ENCODE peak calls at places on chromosomes 7 and 10, in six cellular contexts. T, Q, H, V, S and D are unnamed samples.

GRCh38 chr10:114310346-114310745 is 71.3 kb downstream of the VWA2 start:
- DNase-seq in T (no peak), Q (no peak), H (no peak), V (no peak), S (no peak), D (no peak)

GRCh38 chr7:10940748-10941358 is 32.8 kb upstream of the PHF14 start:
- DNase-seq in T (no peak), Q (no peak), H (no peak), V (no peak), S (no peak), D (peak; percentile 25)

GRCh38 chr7:73427902-73428696 is 5.5 kb upstream of the FZD9 start:
- DNase-seq in T (no peak), Q (no peak), H (no peak), V (no peak), S (no peak), D (no peak)

GRCh38 chr7:121132940-121133339 is 144.4 kb downstream of the CPED1 start:
- DNase-seq in T (no peak), Q (no peak), H (no peak), V (no peak), S (no peak), D (no peak)

GRCh38 chr10:15719062-15719898 is 442 bp downstream of the ITGA8 start:
- DNase-seq in T (no peak), Q (peak; percentile 20), H (no peak), V (no peak), S (no peak), D (peak; percentile 12)

GRCh38 chr10:106535304-106535964 is 629.1 kb downstream of the SORCS1 start:
- DNase-seq in T (no peak), Q (no peak), H (no peak), V (no peak), S (peak; percentile 5), D (no peak)

GRCh38 chr10:92404592-92404991 is 113.6 kb downstream of the MARCHF5 start:
- DNase-seq in T (no peak), Q (no peak), H (no peak), V (no peak), S (no peak), D (no peak)

GRCh38 chr7:27148031-27148775 is 629 bp upstream of the HOXA6 start:
- DNase-seq in T (no peak), Q (peak; percentile 76), H (peak; percentile 86), V (no peak), S (no peak), D (no peak)

GRCh38 chr10:43407148-43407575 is 1.8 kb downstream of the HNRNPF start:
- DNase-seq in T (peak; percentile 68), Q (peak; percentile 46), H (peak; percentile 80), V (peak; percentile 36), S (peak; percentile 31), D (peak; percentile 73)

GRCh38 chr10:43408331-43408709 is 666 bp downstream of the HNRNPF start:
- DNase-seq in T (no peak), Q (peak; percentile 38), H (no peak), V (no peak), S (no peak), D (no peak)

GRCh38 chr10:43410345-43410744 is 1.4 kb upstream of the HNRNPF start:
- DNase-seq in T (no peak), Q (no peak), H (no peak), V (no peak), S (no peak), D (no peak)

GRCh38 chr10:43408710-43409384 is at the start of gene HNRNPF:
- DNase-seq in T (peak; percentile 97), Q (peak; percentile 97), H (peak; percentile 97), V (peak; percentile 93), S (peak; percentile 97), D (peak; percentile 97)

GRCh38 chr10:43407576-43408330 is 1.2 kb downstream of the HNRNPF start:
- DNase-seq in T (peak; percentile 94), Q (peak; percentile 83), H (peak; percentile 94), V (peak; percentile 89), S (peak; percentile 94), D (peak; percentile 92)
- TF ChIP-seq POLR2A in T (no peak), Q (peak; percentile 68), H (peak; percentile 67), V (peak; percentile 94), S (peak; percentile 70), D (peak; percentile 90)

GRCh38 chr10:12181065-12181775 is 14.5 kb downstream of the NUDT5 start:
- DNase-seq in T (no peak), Q (no peak), H (no peak), V (no peak), S (no peak), D (no peak)
- TF ChIP-seq POLR2A in T (no peak), Q (no peak), H (no peak), V (no peak), S (no peak), D (no peak)

DNA sequence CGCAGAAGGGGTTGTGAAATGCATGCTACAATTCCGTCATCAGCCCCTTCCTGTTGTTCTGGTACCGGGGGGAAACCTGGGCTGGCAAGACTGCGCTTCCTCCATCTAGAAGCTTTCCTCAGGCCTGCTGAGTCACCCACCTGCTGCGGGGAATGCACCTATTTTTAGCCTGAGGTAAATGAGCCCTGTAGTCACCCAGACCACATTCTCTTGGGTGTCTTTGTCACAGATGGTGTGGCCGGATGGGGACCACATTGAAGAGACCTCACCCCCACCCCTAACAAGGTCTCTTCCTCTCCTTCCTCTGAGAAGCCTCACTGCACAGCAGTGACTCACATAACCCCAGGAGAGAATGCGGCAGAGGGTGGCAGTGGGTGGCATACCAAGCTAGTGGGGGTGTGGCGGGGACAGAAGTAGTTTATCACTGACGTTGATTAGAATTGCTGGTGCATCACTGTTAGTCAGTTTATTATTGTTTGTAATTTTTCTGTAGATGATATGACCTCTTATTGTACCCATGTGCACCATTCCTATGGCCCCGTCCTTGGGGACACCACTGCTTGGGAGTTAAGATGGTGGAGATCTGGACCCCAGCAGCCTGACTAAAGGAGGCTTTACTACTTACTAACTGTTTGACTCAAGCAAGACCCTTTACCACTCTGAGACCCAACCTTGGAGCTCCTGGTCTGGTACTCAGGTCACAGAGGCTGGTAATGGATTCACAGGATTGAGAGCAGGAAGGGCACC is 83.0 kb upstream of the DUSP5 start:
- DNase-seq in T (no peak), Q (no peak), H (no peak), V (no peak), S (peak; percentile 92), D (no peak)
- TF ChIP-seq POLR2A in T (no peak), Q (no peak), H (no peak), V (no peak), S (no peak), D (no peak)

DNA sequence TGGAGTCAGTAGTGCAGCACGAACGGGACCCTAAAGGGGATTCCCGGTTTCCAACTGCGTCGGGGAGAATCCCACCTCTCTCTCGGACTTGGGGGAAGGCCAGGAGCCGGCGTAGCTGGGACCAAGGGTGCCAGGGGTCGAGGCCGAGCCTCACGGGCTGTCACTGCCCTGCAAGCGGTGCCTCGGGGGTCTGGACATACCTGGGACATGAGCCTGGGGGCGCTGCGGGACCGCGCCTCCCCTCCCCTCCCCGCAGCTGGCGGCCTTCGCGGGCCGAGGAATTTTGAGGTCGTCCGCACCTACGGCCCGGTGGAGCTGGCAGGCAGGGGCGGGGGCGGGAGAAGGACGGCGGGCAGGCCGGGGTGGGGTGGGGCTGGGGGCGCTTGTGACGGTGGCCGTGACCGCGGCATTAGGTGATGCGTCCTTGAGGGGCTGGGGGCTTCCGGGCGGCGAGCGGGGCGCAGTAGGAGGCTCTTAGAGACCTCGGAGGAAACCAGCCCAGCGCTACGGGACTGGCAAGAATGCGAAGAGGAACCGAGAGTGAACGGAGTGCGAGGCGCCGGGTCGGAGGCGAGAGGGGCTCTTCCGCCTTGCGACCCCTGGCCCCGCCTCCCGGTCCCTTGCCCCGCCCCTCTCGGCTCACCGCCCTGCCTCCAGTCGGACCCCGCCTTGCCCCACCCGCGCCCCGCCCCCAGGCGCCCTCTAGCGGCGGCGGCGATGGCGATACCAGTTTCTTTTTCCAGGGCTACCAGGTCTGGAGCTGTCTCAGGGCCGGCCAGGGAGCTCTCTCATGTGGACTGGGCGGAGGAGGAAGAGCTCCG is 48.3 kb downstream of the NPVF start:
- DNase-seq in T (peak; percentile 91), Q (peak; percentile 83), H (peak; percentile 96), V (peak; percentile 66), S (peak; percentile 85), D (peak; percentile 90)
- TF ChIP-seq POLR2A in T (no peak), Q (no peak), H (peak; percentile 24), V (no peak), S (peak; percentile 81), D (no peak)

GRCh38 chr7:90211391-90212148 is at the start of gene STEAP2:
- DNase-seq in T (peak; percentile 95), Q (peak; percentile 94), H (peak; percentile 93), V (peak; percentile 85), S (peak; percentile 94), D (peak; percentile 20)
- TF ChIP-seq POLR2A in T (no peak), Q (peak; percentile 65), H (peak; percentile 77), V (no peak), S (peak; percentile 65), D (no peak)

DNA sequence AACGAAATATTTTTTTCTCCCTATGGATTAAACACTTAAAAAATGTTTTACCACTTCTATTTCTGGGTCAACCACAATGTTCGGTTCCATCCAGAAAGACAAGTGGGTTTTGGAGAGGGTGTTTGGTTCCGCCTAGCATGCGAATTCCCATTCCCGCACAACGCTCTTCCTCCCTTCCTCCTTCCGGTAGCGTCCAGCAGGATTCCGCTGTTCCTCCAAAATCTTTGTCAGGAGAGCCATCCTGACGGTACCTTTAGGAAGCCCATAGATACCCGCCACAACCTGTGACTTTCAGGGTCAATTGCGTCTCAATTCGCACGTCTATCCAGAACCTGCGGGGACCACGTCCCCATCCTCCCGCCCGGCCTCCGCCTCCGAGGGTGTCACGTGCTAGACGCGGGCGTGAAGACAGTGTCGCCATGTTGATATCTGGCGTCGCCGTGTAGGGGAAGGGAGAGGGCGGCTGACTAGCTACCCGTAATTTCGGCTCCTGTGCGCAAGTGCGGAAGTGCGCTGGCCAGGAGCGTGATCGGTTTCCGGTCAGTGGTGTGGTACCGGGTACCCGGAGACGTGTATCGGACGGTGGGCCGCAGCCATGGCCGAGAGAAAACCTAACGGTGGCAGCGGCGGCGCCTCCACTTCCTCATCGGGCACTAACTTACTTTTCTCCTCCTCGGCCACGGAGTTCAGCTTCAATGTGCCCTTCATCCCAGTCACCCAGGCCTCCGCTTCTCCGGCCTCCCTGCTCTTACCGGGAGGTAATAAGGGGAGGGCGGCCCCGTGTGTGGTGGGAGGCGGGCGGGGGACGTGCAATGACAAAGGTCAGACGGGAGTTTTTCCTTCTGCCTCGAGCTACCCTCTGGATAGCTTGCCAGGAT is at the start of gene SEC23IP:
- DNase-seq in T (peak; percentile 98), Q (peak; percentile 97), H (peak; percentile 95), V (peak; percentile 97), S (peak; percentile 98), D (peak; percentile 96)
- TF ChIP-seq POLR2A in T (no peak), Q (peak; percentile 95), H (peak; percentile 75), V (peak; percentile 93), S (peak; percentile 91), D (peak; percentile 93)

GRCh38 chr10:43409385-43410109 is 561 bp upstream of the HNRNPF start:
- DNase-seq in T (peak; percentile 56), Q (peak; percentile 28), H (peak; percentile 73), V (no peak), S (peak; percentile 59), D (peak; percentile 71)
- TF ChIP-seq POLR2A in T (no peak), Q (peak; percentile 69), H (no peak), V (no peak), S (peak; percentile 44), D (peak; percentile 68)

GRCh38 chr7:38280707-38281106 is 7.3 kb upstream of the TARP start:
- DNase-seq in T (no peak), Q (no peak), H (no peak), V (no peak), S (no peak), D (no peak)
- TF ChIP-seq POLR2A in T (no peak), Q (no peak), H (no peak), V (no peak), S (no peak), D (no peak)